ENCODE peak calls at places on chromosome 21, in four cellular contexts. T is HTR-8/SVneo, N is T follicular helper cell, O is tibial artery. H is an unnamed sample.

GRCh38 chr21:33560965-33561364 is 18.1 kb downstream of the SON start:
- DNase-seq in T (no peak), N (no peak), O (no peak), H (no peak)

GRCh38 chr21:29647353-29647781 is 292.4 kb downstream of the GRIK1 start:
- DNase-seq in T (no peak), N (no peak), O (no peak), H (no peak)

GRCh38 chr21:32587651-32588050 is 2.3 kb upstream of the TCP10L start:
- DNase-seq in T (no peak), N (no peak), O (no peak), H (no peak)

GRCh38 chr21:46264690-46265144 is 20.7 kb downstream of the MCM3AP start:
- DNase-seq in T (no peak), N (no peak), O (no peak), H (no peak)

GRCh38 chr21:46648539-46648938 is 13.1 kb downstream of the PRMT2 start:
- DNase-seq in T (no peak), N (no peak), O (no peak), H (no peak)

GRCh38 chr21:32392299-32392879 is 423 bp downstream of the URB1 start:
- DNase-seq in T (no peak), N (no peak), O (no peak), H (no peak)

GRCh38 chr21:45528981-45529784 is 13.1 kb downstream of the SLC19A1 start:
- DNase-seq in T (no peak), N (no peak), O (no peak), H (peak; percentile 61)

GRCh38 chr21:20994790-20995189 is 3.4 kb upstream of the NCAM2 start:
- DNase-seq in T (no peak), N (no peak), O (no peak), H (no peak)

GRCh38 chr21:45141507-45141906 is 67.1 kb downstream of the ADARB1 start:
- DNase-seq in T (no peak), N (no peak), O (no peak), H (no peak)

GRCh38 chr21:7952648-7953047 is 2568.7 kb upstream of the TPTE start:
- DNase-seq in T (no peak), N (no peak), O (no peak), H (no peak)

GRCh38 chr21:15241997-15242767 is 177.4 kb upstream of the NRIP1 start:
- DNase-seq in T (no peak), N (no peak), O (no peak), H (no peak)

GRCh38 chr21:42081931-42082381 is 10.8 kb downstream of the UMODL1 start:
- DNase-seq in T (no peak), N (no peak), O (no peak), H (no peak)

GRCh38 chr21:26934383-26934782 is 32.5 kb downstream of the ADAMTS5 start:
- DNase-seq in T (no peak), N (no peak), O (no peak), H (no peak)

GRCh38 chr21:41086551-41086950 is 81.4 kb upstream of the BACE2 start:
- DNase-seq in T (no peak), N (no peak), O (no peak), H (no peak)

GRCh38 chr21:44932366-44933181 is 7.3 kb upstream of the SLX9 start:
- DNase-seq in T (no peak), N (peak; percentile 60), O (no peak), H (no peak)

GRCh38 chr21:32325706-32326105 is 27.1 kb downstream of the MRAP start:
- DNase-seq in T (no peak), N (no peak), O (no peak), H (no peak)

GRCh38 chr21:46294647-46295176 is 8.6 kb downstream of the YBEY start:
- DNase-seq in T (no peak), N (no peak), O (no peak), H (peak; percentile 83)

GRCh38 chr21:33384851-33385331 is 18.3 kb upstream of the IFNGR2 start:
- DNase-seq in T (no peak), N (no peak), O (no peak), H (no peak)

GRCh38 chr21:36966846-36967657 is 583 bp upstream of the HLCS start:
- DNase-seq in T (no peak), N (no peak), O (peak; percentile 31), H (no peak)

GRCh38 chr21:28385845-28386244 is 606.8 kb downstream of the LTN1 start:
- DNase-seq in T (no peak), N (no peak), O (no peak), H (no peak)

GRCh38 chr21:42583150-42583991 is 69.7 kb downstream of the SLC37A1 start:
- DNase-seq in T (no peak), N (no peak), O (no peak), H (no peak)

H was measured in lower leg skin.